ENCODE peak calls at places on chromosome 5, in five cellular contexts. P is sciatic nerve, I is NCI-H69, Y is heart left ventricle, C is posterior cingulate gyrus. T is an unnamed sample.

GRCh38 chr5:164504141-164504772 is 998.8 kb downstream of the MAT2B start:
- DNase-seq in P (no peak), C (no peak), Y (no peak), I (peak), T (no peak)

GRCh38 chr5:149301744-149302380 is 30.2 kb downstream of the AFAP1L1 start:
- DNase-seq in Y (no peak), I (no peak), C (no peak), P (no peak), T (no peak)

GRCh38 chr5:56126487-56127179 is 106.5 kb downstream of the ANKRD55 start:
- DNase-seq in I (peak), Y (no peak), C (no peak), P (no peak), T (no peak)

GRCh38 chr5:172833691-172834569 is at the start of gene ERGIC1:
- DNase-seq in C (peak), Y (peak), P (peak), I (peak), T (peak)

GRCh38 chr5:168529361-168530234 is 493 bp downstream of the FBLL1 start:
- DNase-seq in C (peak), P (no peak), Y (no peak), I (peak), T (no peak)

GRCh38 chr5:76664065-76664464 is 40.9 kb upstream of the F2RL2 start:
- DNase-seq in P (no peak), C (no peak), I (no peak), Y (no peak), T (no peak)

GRCh38 chr5:130871346-130872086 is 293.5 kb downstream of the HINT1 start:
- DNase-seq in P (peak), Y (no peak), I (peak), C (no peak), T (peak)

GRCh38 chr5:147510885-147511284 is 1.0 kb upstream of the DPYSL3 start:
- DNase-seq in Y (no peak), P (no peak), I (no peak), C (no peak), T (no peak)

GRCh38 chr5:96584712-96585111 is 77.5 kb upstream of the CAST start:
- DNase-seq in I (no peak), C (peak), Y (peak), P (no peak), T (peak)

GRCh38 chr5:21919417-21920022 is 933.6 kb downstream of the CDH12 start:
- DNase-seq in I (peak), Y (no peak), P (no peak), C (no peak), T (no peak)

GRCh38 chr5:125181955-125182354 is 435.5 kb upstream of the ZNF608 start:
- DNase-seq in I (peak), P (no peak), Y (no peak), C (no peak), T (no peak)

GRCh38 chr5:165881259-165881658 is 2375.8 kb downstream of the MAT2B start:
- DNase-seq in P (no peak), C (no peak), I (peak), Y (no peak), T (no peak)

GRCh38 chr5:135462304-135462703 is 10.2 kb upstream of the TIFAB start:
- DNase-seq in P (peak), Y (no peak), C (peak), I (peak), T (no peak)

GRCh38 chr5:72108200-72109050 is 1.1 kb downstream of the MAP1B start:
- DNase-seq in I (peak), Y (peak), P (peak), C (peak), T (peak)

GRCh38 chr5:96120120-96120519 is 158.5 kb upstream of the ELL2 start:
- DNase-seq in Y (no peak), P (no peak), I (no peak), C (no peak), T (no peak)

GRCh38 chr5:125408582-125409069 is 662.2 kb upstream of the ZNF608 start:
- DNase-seq in C (no peak), Y (no peak), I (peak), P (no peak), T (no peak)

GRCh38 chr5:8770431-8770830 is 775.4 kb downstream of the SEMA5A start:
- DNase-seq in P (no peak), Y (no peak), I (no peak), C (no peak), T (no peak)

GRCh38 chr5:111583761-111584203 is 71.4 kb upstream of the STARD4 start:
- DNase-seq in I (no peak), C (no peak), P (no peak), Y (no peak), T (no peak)

GRCh38 chr5:59542841-59543825 is 350.4 kb downstream of the PDE4D start:
- DNase-seq in Y (peak), P (no peak), I (peak), C (no peak), T (peak)

GRCh38 chr5:102628449-102629175 is 126.5 kb upstream of the PAM start:
- DNase-seq in I (no peak), Y (peak), C (no peak), P (no peak), T (no peak)

GRCh38 chr5:37839441-37840035 is 303 bp downstream of the GDNF start:
- DNase-seq in Y (peak), I (peak), C (no peak), P (no peak), T (peak)

GRCh38 chr5:2898661-2899060 is 147.2 kb upstream of the IRX2 start:
- DNase-seq in Y (no peak), I (no peak), C (no peak), P (peak), T (no peak)

GRCh38 chr5:149113669-149114068 is 27.6 kb upstream of the ABLIM3 start:
- DNase-seq in I (no peak), C (no peak), P (no peak), Y (no peak), T (no peak)

T was measured in Right ventricle myocardium superior.